ENCODE peak calls at places on chromosomes 1 and 21, in six cellular contexts. C is K562, D is GM12878, O is HepG2, I is GM12892, R is SK-N-SH. P is an unnamed sample.

GRCh38 chr1:27109103-27109822 is 45.7 kb downstream of the SLC9A1 start:
- DNase-seq in O (peak), C (peak), D (no peak), R (no peak), I (no peak), P (no peak)

GRCh38 chr1:233654667-233655432 is 40.9 kb downstream of the KCNK1 start:
- DNase-seq in O (no peak), I (no peak), R (no peak), C (no peak), D (no peak), P (no peak)

GRCh38 chr1:902023-902422 is 21.7 kb upstream of the SAMD11 start:
- DNase-seq in O (no peak), D (no peak), R (no peak), C (no peak), I (peak), P (peak)

GRCh38 chr1:223828162-223828848 is 17.4 kb downstream of the TP53BP2 start:
- DNase-seq in O (no peak), R (no peak), C (no peak), D (no peak), I (no peak), P (no peak)

GRCh38 chr21:29991624-29992023 is 51.8 kb upstream of the GRIK1 start:
- DNase-seq in D (no peak), I (no peak), C (no peak), R (no peak), O (no peak), P (no peak)

GRCh38 chr1:183508694-183509093 is 36.4 kb downstream of the SMG7 start:
- DNase-seq in I (no peak), D (no peak), R (no peak), O (no peak), C (no peak), P (no peak)

GRCh38 chr1:37633950-37634553 is 640 bp downstream of the RSPO1 start:
- DNase-seq in O (no peak), D (no peak), I (no peak), C (no peak), R (peak), P (no peak)

GRCh38 chr1:26544156-26544555 is 14.6 kb downstream of the RPS6KA1 start:
- DNase-seq in D (no peak), C (no peak), R (no peak), O (no peak), I (no peak), P (no peak)

GRCh38 chr1:27027575-27028250 is 15.1 kb upstream of the TENT5B start:
- DNase-seq in D (no peak), O (peak), R (no peak), I (no peak), C (peak), P (no peak)

GRCh38 chr1:158037876-158038359 is 44.5 kb downstream of the KIRREL1 start:
- DNase-seq in D (no peak), C (no peak), R (no peak), O (no peak), I (no peak), P (no peak)
- TF ChIP-seq POLR2AphosphoS5 in D (no peak), C (no peak), R (no peak), O (no peak), I (no peak), P (no peak)

GRCh38 chr1:218349365-218350021 is 4.4 kb downstream of the TGFB2 start:
- DNase-seq in C (no peak), R (no peak), O (no peak), I (no peak), D (no peak), P (no peak)

GRCh38 chr1:218348628-218349185 is 3.6 kb downstream of the TGFB2 start:
- DNase-seq in C (no peak), R (no peak), O (no peak), I (no peak), D (no peak), P (no peak)

GRCh38 chr1:218350909-218351616 is 5.9 kb downstream of the TGFB2 start:
- DNase-seq in C (no peak), O (no peak), I (no peak), R (no peak), D (no peak), P (no peak)

GRCh38 chr1:218351617-218352438 is 6.7 kb downstream of the TGFB2 start:
- DNase-seq in C (peak), R (peak), I (no peak), D (no peak), O (no peak), P (no peak)

DNA sequence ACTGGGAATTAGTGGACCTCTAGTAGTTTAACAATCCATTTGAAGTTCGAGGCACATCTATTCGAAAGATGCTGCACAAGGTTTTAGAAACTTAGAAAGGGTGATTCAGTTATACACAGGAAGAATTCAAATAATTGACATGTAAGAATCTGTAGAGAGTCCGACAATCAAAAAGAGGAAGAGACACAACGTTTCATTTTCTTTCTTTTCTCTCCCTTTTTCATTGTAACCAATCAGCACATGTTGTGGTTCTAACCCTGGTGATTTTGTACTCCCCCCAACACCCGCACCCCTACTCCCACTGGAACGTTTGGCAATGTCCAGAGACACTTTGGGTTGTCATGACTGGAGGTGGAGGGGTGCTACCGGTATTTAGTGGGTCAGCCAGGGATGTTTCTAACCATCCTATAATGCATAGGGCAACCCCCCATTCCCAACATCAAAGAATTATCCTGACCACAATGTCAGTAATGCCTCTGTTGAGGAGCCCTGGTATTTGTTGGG is 4.9 kb downstream of the TGFB2 start:
- DNase-seq in I (no peak), R (no peak), C (no peak), D (no peak), O (no peak), P (no peak)
- TF ChIP-seq TAF1 in I (no peak), R (no peak), C (no peak), D (no peak), O (no peak), P (no peak)

GRCh38 chr1:20325407-20325737 is 34.7 kb downstream of the VWA5B1 start:
- DNase-seq in I (no peak), R (no peak), O (no peak), C (no peak), D (no peak), P (no peak)
- TF ChIP-seq POLR2AphosphoS5 in I (no peak), R (no peak), O (no peak), C (no peak), D (no peak), P (no peak)

GRCh38 chr1:3630914-3631313 is 6.1 kb downstream of the TPRG1L start:
- DNase-seq in R (no peak), D (no peak), O (no peak), I (no peak), C (no peak), P (no peak)
- TF ChIP-seq TAF1 in R (no peak), D (no peak), O (no peak), I (no peak), C (no peak), P (no peak)

GRCh38 chr21:15592271-15592860 is 137.4 kb upstream of the USP25 start:
- DNase-seq in I (no peak), O (peak), R (peak), C (peak), D (no peak), P (no peak)

GRCh38 chr21:15586752-15587436 is 142.9 kb upstream of the USP25 start:
- DNase-seq in O (no peak), D (no peak), R (no peak), I (no peak), C (no peak), P (no peak)
- TF ChIP-seq POLR2AphosphoS5 in O (no peak), D (no peak), R (no peak), I (no peak), C (no peak), P (no peak)

GRCh38 chr1:206604861-206605260 is 7.4 kb downstream of the EIF2D start:
- DNase-seq in I (no peak), C (no peak), D (no peak), R (no peak), O (no peak), P (no peak)

GRCh38 chr1:206606867-206607266 is 5.4 kb downstream of the EIF2D start:
- DNase-seq in R (peak), D (no peak), O (peak), C (peak), I (no peak), P (no peak)

GRCh38 chr1:206609229-206609991 is 2.9 kb downstream of the EIF2D start:
- DNase-seq in D (peak), I (no peak), O (no peak), R (no peak), C (no peak), P (no peak)

GRCh38 chr1:206612129-206612876 is at the start of gene EIF2D:
- DNase-seq in R (peak), I (peak), O (peak), C (peak), D (peak), P (peak)

GRCh38 chr1:206608108-206608698 is 4.1 kb downstream of the EIF2D start:
- DNase-seq in I (no peak), O (peak), C (peak), R (peak), D (no peak), P (no peak)
- TF ChIP-seq TAF1 in I (no peak), O (no peak), C (no peak), R (no peak), D (no peak), P (no peak)

GRCh38 chr1:59814901-59815825 is at the start of gene HOOK1:
- DNase-seq in I (peak), O (no peak), R (no peak), D (no peak), C (no peak), P (peak)

GRCh38 chr1:59816318-59816878 is 1.6 kb downstream of the HOOK1 start:
- DNase-seq in O (no peak), I (no peak), D (no peak), C (no peak), R (no peak), P (no peak)

GRCh38 chr1:59815892-59816291 is 1.1 kb downstream of the HOOK1 start:
- DNase-seq in O (peak), D (no peak), I (no peak), C (no peak), R (no peak), P (no peak)

GRCh38 chr1:59819566-59820438 is 5.1 kb downstream of the HOOK1 start:
- DNase-seq in O (no peak), R (no peak), D (no peak), I (no peak), C (no peak), P (no peak)

GRCh38 chr1:59814180-59814900 is 409 bp upstream of the HOOK1 start:
- DNase-seq in R (peak), O (peak), I (peak), D (peak), C (no peak), P (peak)
- TF ChIP-seq POLR2AphosphoS5 in R (no peak), O (peak), I (no peak), D (peak), C (no peak), P (no peak)

GRCh38 chr1:197521118-197521739 is 253.2 kb downstream of the CRB1 start:
- DNase-seq in I (no peak), D (no peak), C (peak), R (peak), O (peak), P (peak)
- TF ChIP-seq TAF1 in I (no peak), D (no peak), C (no peak), R (no peak), O (no peak), P (no peak)

GRCh38 chr1:2190491-2190976 is 4.0 kb downstream of the FAAP20 start:
- DNase-seq in I (no peak), R (no peak), O (no peak), D (no peak), C (no peak), P (no peak)

GRCh38 chr1:2192031-2192995 is 2.3 kb downstream of the FAAP20 start:
- DNase-seq in R (no peak), I (no peak), O (no peak), C (no peak), D (no peak), P (no peak)

GRCh38 chr1:2188336-2188735 is 6.2 kb downstream of the FAAP20 start:
- DNase-seq in O (no peak), I (no peak), C (no peak), D (no peak), R (no peak), P (no peak)

GRCh38 chr1:2187619-2188018 is 7.0 kb downstream of the FAAP20 start:
- DNase-seq in I (no peak), R (no peak), C (no peak), O (no peak), D (no peak), P (no peak)

DNA sequence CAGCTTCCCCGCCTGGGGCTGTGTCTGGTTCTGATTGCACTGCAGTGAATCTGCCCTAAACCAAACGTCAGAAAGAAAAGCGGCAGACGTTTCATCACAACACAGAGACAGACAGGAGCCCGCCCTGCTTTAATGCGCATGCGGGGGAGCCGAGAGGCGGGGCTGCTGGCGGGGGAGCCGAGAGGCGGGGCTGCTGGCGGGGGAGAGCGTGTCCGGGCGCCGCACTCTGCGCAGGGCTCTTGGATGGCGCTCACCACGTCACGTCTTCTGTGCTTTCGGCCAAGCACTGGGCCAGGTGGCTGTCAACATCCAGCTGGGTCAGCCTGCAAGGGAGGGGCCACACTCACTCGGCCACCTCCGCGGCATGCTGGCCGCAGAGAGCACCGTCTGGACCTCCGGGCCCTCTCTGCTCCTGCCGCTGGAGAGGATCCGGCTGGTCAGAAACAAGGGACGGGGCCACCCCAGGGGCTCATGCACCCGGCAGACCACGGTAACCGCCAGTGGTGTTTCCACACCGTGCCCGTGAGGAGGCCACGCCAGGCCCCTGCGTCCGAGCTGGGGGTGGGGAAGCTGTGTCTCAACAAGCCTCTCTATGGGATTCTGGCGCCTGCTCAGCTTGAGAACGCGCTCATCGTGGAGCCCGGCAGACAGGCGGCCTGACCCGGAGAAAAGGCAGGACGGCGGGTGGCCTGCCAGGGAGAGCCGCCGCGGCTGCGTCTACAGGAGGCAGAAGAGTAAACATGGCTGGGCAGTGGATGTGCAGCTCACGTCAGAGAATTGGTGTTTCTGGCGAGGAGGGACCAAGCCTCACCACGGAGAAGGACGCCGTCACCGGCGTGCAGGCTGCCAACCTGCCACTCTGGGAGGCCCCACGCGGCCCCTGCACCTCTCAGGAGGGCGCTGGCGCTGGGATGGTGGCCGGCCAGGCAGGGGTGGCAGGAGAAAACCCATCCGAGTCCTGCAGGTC is 4.8 kb downstream of the FAAP20 start:
- DNase-seq in I (no peak), R (peak), C (peak), O (peak), D (no peak), P (peak)
- TF ChIP-seq POLR2AphosphoS5 in I (no peak), R (peak), C (peak), O (peak), D (no peak), P (no peak)

P was measured in GM12891.